ENCODE peak calls at places on chromosome 16, in ten cellular contexts. A, B, H, T, J, S, U, Y, K and N are unnamed samples.

GRCh38 chr16:11047057-11047456 is 102.7 kb downstream of the CLEC16A start:
- DNase-seq in A (no peak), B (no peak), H (no peak), T (no peak), J (no peak), S (no peak), U (peak), Y (no peak), K (no peak), N (peak)

GRCh38 chr16:54006693-54007092 is 279.9 kb downstream of the IRX3 start:
- DNase-seq in A (no peak), B (no peak), H (no peak), T (no peak), J (no peak), S (no peak), U (no peak), Y (no peak), K (no peak), N (no peak)

GRCh38 chr16:24054649-24055560 is 201.2 kb upstream of the CACNG3 start:
- DNase-seq in A (no peak), B (no peak), H (no peak), T (no peak), J (no peak), S (peak), U (no peak), Y (no peak), K (no peak), N (no peak)

GRCh38 chr16:22977294-22977697 is 163.3 kb downstream of the HS3ST2 start:
- DNase-seq in A (no peak), B (no peak), H (peak), T (no peak), J (no peak), S (no peak), U (no peak), Y (no peak), K (no peak), N (peak)

GRCh38 chr16:84463221-84463620 is 41.2 kb downstream of the MEAK7 start:
- DNase-seq in A (no peak), B (no peak), H (no peak), T (no peak), J (no peak), S (no peak), U (no peak), Y (no peak), K (no peak), N (no peak)

GRCh38 chr16:77322757-77323156 is 112.1 kb downstream of the ADAMTS18 start:
- DNase-seq in A (no peak), B (no peak), H (no peak), T (no peak), J (no peak), S (no peak), U (no peak), Y (no peak), K (no peak), N (no peak)

GRCh38 chr16:10756574-10756973 is 12.9 kb downstream of the NUBP1 start:
- DNase-seq in A (no peak), B (no peak), H (no peak), T (no peak), J (no peak), S (peak), U (no peak), Y (no peak), K (no peak), N (no peak)

GRCh38 chr16:88977028-88977844 is at the start of gene CBFA2T3:
- DNase-seq in A (peak), B (no peak), H (no peak), T (peak), J (no peak), S (no peak), U (no peak), Y (peak), K (no peak), N (no peak)

GRCh38 chr16:57829969-57830360 is 27.7 kb upstream of the KIFC3 start:
- DNase-seq in A (no peak), B (no peak), H (no peak), T (no peak), J (no peak), S (no peak), U (no peak), Y (no peak), K (no peak), N (no peak)

GRCh38 chr16:84933774-84934571 is 77.4 kb downstream of the ZDHHC7 start:
- DNase-seq in A (peak), B (no peak), H (no peak), T (no peak), J (no peak), S (no peak), U (no peak), Y (no peak), K (no peak), N (no peak)

GRCh38 chr16:29992371-29992967 is 2.9 kb downstream of the HIRIP3 start:
- DNase-seq in A (no peak), B (no peak), H (no peak), T (no peak), J (no peak), S (peak), U (no peak), Y (no peak), K (no peak), N (no peak)

GRCh38 chr16:23348579-23349469 is 46.7 kb downstream of the SCNN1B start:
- DNase-seq in A (no peak), B (no peak), H (peak), T (no peak), J (no peak), S (no peak), U (no peak), Y (no peak), K (no peak), N (no peak)

GRCh38 chr16:49638696-49639629 is 216.9 kb downstream of the ZNF423 start:
- DNase-seq in A (no peak), B (no peak), H (no peak), T (no peak), J (no peak), S (no peak), U (no peak), Y (no peak), K (no peak), N (peak)

GRCh38 chr16:5064915-5065314 is 841 bp downstream of the C16orf89 start:
- DNase-seq in A (no peak), B (no peak), H (no peak), T (no peak), J (peak), S (no peak), U (peak), Y (no peak), K (no peak), N (no peak)

GRCh38 chr16:396605-397004 is 394 bp upstream of the NME4 start:
- DNase-seq in A (no peak), B (no peak), H (peak), T (peak), J (peak), S (peak), U (no peak), Y (no peak), K (no peak), N (peak)

GRCh38 chr16:31106509-31107464 is 1.4 kb upstream of the BCKDK start:
- DNase-seq in A (no peak), B (no peak), H (no peak), T (no peak), J (no peak), S (no peak), U (no peak), Y (no peak), K (no peak), N (no peak)

GRCh38 chr16:88419790-88420189 is 33.3 kb upstream of the ZFPM1 start:
- DNase-seq in A (no peak), B (no peak), H (no peak), T (no peak), J (no peak), S (no peak), U (no peak), Y (no peak), K (no peak), N (no peak)